ENCODE peak calls at places on chromosomes 1 and 21, in seven cellular contexts. One of them, this sample, is unnamed.

GRCh38 chr21:37503848-37504467 is 137.4 kb downstream of the DYRK1A start:
- DNase-seq in esophagus squamous epithelium: no peak
- DNase-seq in naive thymus-derived CD4-positive, alpha-beta T cell: no peak
- DNase-seq in thoracic aorta: no peak
- DNase-seq in CD4-positive, alpha-beta T cell: no peak
- DNase-seq in aorta: no peak
- DNase-seq in esophagus muscularis mucosa: no peak
- DNase-seq in this sample: no peak

GRCh38 chr1:1794999-1795398 is 16.7 kb upstream of the NADK start:
- DNase-seq in esophagus muscularis mucosa: no peak
- DNase-seq in aorta: no peak
- DNase-seq in thoracic aorta: no peak
- DNase-seq in esophagus squamous epithelium: no peak
- DNase-seq in CD4-positive, alpha-beta T cell: no peak
- DNase-seq in naive thymus-derived CD4-positive, alpha-beta T cell: no peak
- DNase-seq in this sample: no peak

GRCh38 chr1:204296431-204296988 is 63.2 kb downstream of the PLEKHA6 start:
- DNase-seq in aorta: no peak
- DNase-seq in thoracic aorta: no peak
- DNase-seq in esophagus muscularis mucosa: no peak
- DNase-seq in esophagus squamous epithelium: no peak
- DNase-seq in CD4-positive, alpha-beta T cell: no peak
- DNase-seq in naive thymus-derived CD4-positive, alpha-beta T cell: no peak
- DNase-seq in this sample: no peak

GRCh38 chr1:56107278-56107643 is 472.1 kb downstream of the PLPP3 start:
- DNase-seq in thoracic aorta: no peak
- DNase-seq in esophagus squamous epithelium: no peak
- DNase-seq in CD4-positive, alpha-beta T cell: no peak
- DNase-seq in naive thymus-derived CD4-positive, alpha-beta T cell: no peak
- DNase-seq in esophagus muscularis mucosa: no peak
- DNase-seq in aorta: no peak
- DNase-seq in this sample: no peak

GRCh38 chr1:66705100-66705499 is 47.2 kb upstream of the DYNLT5 start:
- DNase-seq in esophagus muscularis mucosa: no peak
- DNase-seq in naive thymus-derived CD4-positive, alpha-beta T cell: no peak
- DNase-seq in esophagus squamous epithelium: no peak
- DNase-seq in CD4-positive, alpha-beta T cell: no peak
- DNase-seq in aorta: no peak
- DNase-seq in thoracic aorta: no peak
- DNase-seq in this sample: no peak

GRCh38 chr1:81305997-81306452 is 494.7 kb upstream of the ADGRL2 start:
- DNase-seq in esophagus squamous epithelium: no peak
- DNase-seq in aorta: no peak
- DNase-seq in esophagus muscularis mucosa: no peak
- DNase-seq in thoracic aorta: no peak
- DNase-seq in naive thymus-derived CD4-positive, alpha-beta T cell: no peak
- DNase-seq in CD4-positive, alpha-beta T cell: no peak
- DNase-seq in this sample: peak; percentile 63

GRCh38 chr1:218679391-218679790 is 334.3 kb downstream of the TGFB2 start:
- DNase-seq in aorta: no peak
- DNase-seq in esophagus squamous epithelium: no peak
- DNase-seq in thoracic aorta: no peak
- DNase-seq in CD4-positive, alpha-beta T cell: no peak
- DNase-seq in esophagus muscularis mucosa: no peak
- DNase-seq in naive thymus-derived CD4-positive, alpha-beta T cell: no peak
- DNase-seq in this sample: no peak

GRCh38 chr1:177983824-177984528 is 14.1 kb upstream of the SEC16B start:
- DNase-seq in esophagus muscularis mucosa: no peak
- DNase-seq in thoracic aorta: peak; percentile 21
- DNase-seq in CD4-positive, alpha-beta T cell: no peak
- DNase-seq in naive thymus-derived CD4-positive, alpha-beta T cell: no peak
- DNase-seq in aorta: peak; percentile 78
- DNase-seq in esophagus squamous epithelium: no peak
- DNase-seq in this sample: no peak

GRCh38 chr1:8166436-8166835 is 140.3 kb upstream of the ERRFI1 start:
- DNase-seq in esophagus squamous epithelium: no peak
- DNase-seq in aorta: no peak
- DNase-seq in esophagus muscularis mucosa: no peak
- DNase-seq in CD4-positive, alpha-beta T cell: no peak
- DNase-seq in thoracic aorta: no peak
- DNase-seq in naive thymus-derived CD4-positive, alpha-beta T cell: no peak
- DNase-seq in this sample: no peak

GRCh38 chr1:155912056-155912536 is 947 bp upstream of the RIT1 start:
- DNase-seq in thoracic aorta: no peak
- DNase-seq in aorta: no peak
- DNase-seq in esophagus muscularis mucosa: no peak
- DNase-seq in naive thymus-derived CD4-positive, alpha-beta T cell: no peak
- DNase-seq in CD4-positive, alpha-beta T cell: no peak
- DNase-seq in esophagus squamous epithelium: no peak
- DNase-seq in this sample: no peak

GRCh38 chr1:170321113-170321512 is 175.4 kb downstream of the NTMT2 start:
- DNase-seq in thoracic aorta: no peak
- DNase-seq in esophagus muscularis mucosa: no peak
- DNase-seq in aorta: no peak
- DNase-seq in esophagus squamous epithelium: no peak
- DNase-seq in naive thymus-derived CD4-positive, alpha-beta T cell: no peak
- DNase-seq in CD4-positive, alpha-beta T cell: no peak
- DNase-seq in this sample: no peak

GRCh38 chr21:45618287-45618686 is 25.2 kb upstream of the PCBP3 start:
- DNase-seq in aorta: peak; percentile 41
- DNase-seq in esophagus muscularis mucosa: no peak
- DNase-seq in CD4-positive, alpha-beta T cell: no peak
- DNase-seq in thoracic aorta: no peak
- DNase-seq in naive thymus-derived CD4-positive, alpha-beta T cell: no peak
- DNase-seq in esophagus squamous epithelium: no peak
- DNase-seq in this sample: no peak

GRCh38 chr21:45146801-45147200 is 72.4 kb downstream of the ADARB1 start:
- DNase-seq in naive thymus-derived CD4-positive, alpha-beta T cell: no peak
- DNase-seq in thoracic aorta: no peak
- DNase-seq in esophagus squamous epithelium: no peak
- DNase-seq in CD4-positive, alpha-beta T cell: no peak
- DNase-seq in aorta: no peak
- DNase-seq in esophagus muscularis mucosa: no peak
- DNase-seq in this sample: no peak

GRCh38 chr1:236692128-236692527 is 5.8 kb downstream of the ACTN2 start:
- DNase-seq in thoracic aorta: no peak
- DNase-seq in aorta: no peak
- DNase-seq in naive thymus-derived CD4-positive, alpha-beta T cell: no peak
- DNase-seq in esophagus muscularis mucosa: no peak
- DNase-seq in esophagus squamous epithelium: no peak
- DNase-seq in CD4-positive, alpha-beta T cell: no peak
- DNase-seq in this sample: no peak

GRCh38 chr1:5896706-5897105 is 95.5 kb downstream of the NPHP4 start:
- DNase-seq in aorta: peak; percentile 24
- DNase-seq in CD4-positive, alpha-beta T cell: no peak
- DNase-seq in thoracic aorta: no peak
- DNase-seq in esophagus muscularis mucosa: no peak
- DNase-seq in naive thymus-derived CD4-positive, alpha-beta T cell: no peak
- DNase-seq in esophagus squamous epithelium: no peak
- DNase-seq in this sample: no peak

GRCh38 chr1:165903672-165904071 is 76.3 kb downstream of the UCK2 start:
- DNase-seq in aorta: no peak
- DNase-seq in CD4-positive, alpha-beta T cell: no peak
- DNase-seq in thoracic aorta: no peak
- DNase-seq in esophagus squamous epithelium: no peak
- DNase-seq in esophagus muscularis mucosa: no peak
- DNase-seq in naive thymus-derived CD4-positive, alpha-beta T cell: no peak
- DNase-seq in this sample: no peak

GRCh38 chr1:244826712-244827111 is 8.7 kb upstream of the COX20 start:
- DNase-seq in aorta: no peak
- DNase-seq in thoracic aorta: no peak
- DNase-seq in esophagus muscularis mucosa: no peak
- DNase-seq in naive thymus-derived CD4-positive, alpha-beta T cell: no peak
- DNase-seq in esophagus squamous epithelium: no peak
- DNase-seq in CD4-positive, alpha-beta T cell: no peak
- DNase-seq in this sample: no peak

GRCh38 chr1:202501281-202501680 is 152.8 kb downstream of the PPP1R12B start:
- DNase-seq in esophagus muscularis mucosa: no peak
- DNase-seq in esophagus squamous epithelium: no peak
- DNase-seq in thoracic aorta: no peak
- DNase-seq in CD4-positive, alpha-beta T cell: no peak
- DNase-seq in aorta: no peak
- DNase-seq in naive thymus-derived CD4-positive, alpha-beta T cell: no peak
- DNase-seq in this sample: peak; percentile 29

GRCh38 chr1:85818371-85818770 is 110.1 kb upstream of the ZNHIT6 start:
- DNase-seq in thoracic aorta: no peak
- DNase-seq in aorta: no peak
- DNase-seq in naive thymus-derived CD4-positive, alpha-beta T cell: no peak
- DNase-seq in esophagus muscularis mucosa: no peak
- DNase-seq in CD4-positive, alpha-beta T cell: no peak
- DNase-seq in esophagus squamous epithelium: no peak
- DNase-seq in this sample: no peak

GRCh38 chr1:157193702-157194391 is 55.7 kb upstream of the ETV3 start:
- DNase-seq in thoracic aorta: no peak
- DNase-seq in esophagus muscularis mucosa: peak; percentile 92
- DNase-seq in aorta: peak; percentile 67
- DNase-seq in esophagus squamous epithelium: no peak
- DNase-seq in naive thymus-derived CD4-positive, alpha-beta T cell: no peak
- DNase-seq in CD4-positive, alpha-beta T cell: peak; percentile 38
- DNase-seq in this sample: peak; percentile 64

GRCh38 chr1:6461237-6461530 is 4.8 kb downstream of the TNFRSF25 start:
- DNase-seq in aorta: no peak
- DNase-seq in CD4-positive, alpha-beta T cell: no peak
- DNase-seq in naive thymus-derived CD4-positive, alpha-beta T cell: no peak
- DNase-seq in esophagus squamous epithelium: no peak
- DNase-seq in thoracic aorta: no peak
- DNase-seq in esophagus muscularis mucosa: no peak
- DNase-seq in this sample: no peak

GRCh38 chr1:57235782-57236181 is 188.1 kb downstream of the DAB1 start:
- DNase-seq in esophagus muscularis mucosa: no peak
- DNase-seq in aorta: no peak
- DNase-seq in naive thymus-derived CD4-positive, alpha-beta T cell: no peak
- DNase-seq in CD4-positive, alpha-beta T cell: no peak
- DNase-seq in thoracic aorta: no peak
- DNase-seq in esophagus squamous epithelium: no peak
- DNase-seq in this sample: peak; percentile 85

GRCh38 chr1:108661030-108661609 is at the start of gene HENMT1:
- DNase-seq in naive thymus-derived CD4-positive, alpha-beta T cell: peak; percentile 83
- DNase-seq in aorta: peak; percentile 81
- DNase-seq in esophagus muscularis mucosa: peak; percentile 94
- DNase-seq in esophagus squamous epithelium: no peak
- DNase-seq in CD4-positive, alpha-beta T cell: peak; percentile 72
- DNase-seq in thoracic aorta: no peak
- DNase-seq in this sample: peak; percentile 52

DNA sequence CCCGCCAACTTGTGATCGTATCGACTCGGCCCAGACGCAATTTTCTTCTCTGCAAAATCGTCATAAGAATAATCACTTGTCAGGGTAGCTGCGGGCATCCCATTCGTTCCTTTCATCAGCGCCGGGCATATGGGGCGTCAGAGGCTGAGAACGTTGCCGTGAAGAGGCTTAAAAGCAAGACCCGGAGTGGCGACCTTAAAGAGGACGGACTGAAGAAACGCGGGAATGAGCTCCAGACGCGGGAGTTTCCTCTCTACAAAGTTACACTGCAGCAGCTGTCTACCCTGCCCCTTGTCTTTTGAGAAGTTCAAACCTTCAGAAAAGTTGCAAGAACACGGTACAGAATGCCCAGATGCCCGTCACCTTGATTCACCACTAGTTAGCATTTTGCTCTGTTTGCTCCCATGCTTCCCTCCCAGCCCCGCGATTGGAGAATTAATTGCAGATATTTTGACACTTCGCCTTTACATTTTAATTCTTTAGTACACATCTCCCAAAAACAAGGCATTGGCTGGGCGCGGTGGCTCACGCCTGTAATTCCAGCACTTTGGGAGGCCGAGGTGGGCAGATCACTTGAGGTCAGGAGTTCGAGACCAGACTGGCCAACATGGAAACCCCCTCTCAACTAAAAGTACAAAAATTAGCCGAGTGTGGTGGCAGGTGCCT is 965 bp downstream of the CENPS start:
- DNase-seq in esophagus squamous epithelium: no peak
- DNase-seq in CD4-positive, alpha-beta T cell: no peak
- DNase-seq in thoracic aorta: no peak
- DNase-seq in aorta: no peak
- DNase-seq in esophagus muscularis mucosa: no peak
- DNase-seq in naive thymus-derived CD4-positive, alpha-beta T cell: peak; percentile 22
- DNase-seq in this sample: peak; percentile 14
- H3K27ac ChIP-seq in esophagus squamous epithelium: peak overlapping the region; percentile 43
- H3K27ac ChIP-seq in CD4-positive, alpha-beta T cell: peak overlapping the region; percentile 65
- H3K27ac ChIP-seq in thoracic aorta: peak overlapping the region; percentile 19
- H3K27ac ChIP-seq in aorta: no peak overlapping the region
- H3K27ac ChIP-seq in esophagus muscularis mucosa: peak overlapping the region; percentile 83
- H3K27ac ChIP-seq in naive thymus-derived CD4-positive, alpha-beta T cell: peak overlapping the region; percentile 88
- H3K27ac ChIP-seq in this sample: peak overlapping the region; percentile 80

GRCh38 chr1:19706136-19706535 is 41.5 kb downstream of the HTR6 start:
- DNase-seq in esophagus squamous epithelium: no peak
- DNase-seq in thoracic aorta: no peak
- DNase-seq in CD4-positive, alpha-beta T cell: no peak
- DNase-seq in naive thymus-derived CD4-positive, alpha-beta T cell: no peak
- DNase-seq in esophagus muscularis mucosa: no peak
- DNase-seq in aorta: no peak
- DNase-seq in this sample: no peak
- H3K27ac ChIP-seq in esophagus squamous epithelium: no peak overlapping the region
- H3K27ac ChIP-seq in thoracic aorta: no peak overlapping the region
- H3K27ac ChIP-seq in CD4-positive, alpha-beta T cell: no peak overlapping the region
- H3K27ac ChIP-seq in naive thymus-derived CD4-positive, alpha-beta T cell: no peak overlapping the region
- H3K27ac ChIP-seq in esophagus muscularis mucosa: no peak overlapping the region
- H3K27ac ChIP-seq in aorta: no peak overlapping the region
- H3K27ac ChIP-seq in this sample: no peak overlapping the region

GRCh38 chr1:200437088-200437487 is 27.3 kb upstream of the ZNF281 start:
- DNase-seq in esophagus muscularis mucosa: no peak
- DNase-seq in thoracic aorta: no peak
- DNase-seq in naive thymus-derived CD4-positive, alpha-beta T cell: no peak
- DNase-seq in esophagus squamous epithelium: no peak
- DNase-seq in aorta: no peak
- DNase-seq in CD4-positive, alpha-beta T cell: no peak
- DNase-seq in this sample: no peak

GRCh38 chr1:200438911-200439310 is 29.1 kb upstream of the ZNF281 start:
- DNase-seq in CD4-positive, alpha-beta T cell: no peak
- DNase-seq in thoracic aorta: no peak
- DNase-seq in naive thymus-derived CD4-positive, alpha-beta T cell: no peak
- DNase-seq in esophagus squamous epithelium: no peak
- DNase-seq in aorta: no peak
- DNase-seq in esophagus muscularis mucosa: no peak
- DNase-seq in this sample: no peak

GRCh38 chr1:200435200-200435780 is 25.5 kb upstream of the ZNF281 start:
- DNase-seq in esophagus squamous epithelium: no peak
- DNase-seq in CD4-positive, alpha-beta T cell: no peak
- DNase-seq in esophagus muscularis mucosa: no peak
- DNase-seq in aorta: no peak
- DNase-seq in naive thymus-derived CD4-positive, alpha-beta T cell: no peak
- DNase-seq in thoracic aorta: no peak
- DNase-seq in this sample: no peak

GRCh38 chr1:200436436-200436835 is 26.6 kb upstream of the ZNF281 start:
- DNase-seq in aorta: no peak
- DNase-seq in naive thymus-derived CD4-positive, alpha-beta T cell: no peak
- DNase-seq in thoracic aorta: no peak
- DNase-seq in CD4-positive, alpha-beta T cell: no peak
- DNase-seq in esophagus muscularis mucosa: no peak
- DNase-seq in esophagus squamous epithelium: no peak
- DNase-seq in this sample: no peak

GRCh38 chr1:200437556-200438203 is 27.8 kb upstream of the ZNF281 start:
- DNase-seq in naive thymus-derived CD4-positive, alpha-beta T cell: no peak
- DNase-seq in aorta: no peak
- DNase-seq in esophagus squamous epithelium: no peak
- DNase-seq in CD4-positive, alpha-beta T cell: no peak
- DNase-seq in esophagus muscularis mucosa: no peak
- DNase-seq in thoracic aorta: no peak
- DNase-seq in this sample: peak; percentile 76
- H3K27ac ChIP-seq in naive thymus-derived CD4-positive, alpha-beta T cell: no peak overlapping the region
- H3K27ac ChIP-seq in aorta: no peak overlapping the region
- H3K27ac ChIP-seq in esophagus squamous epithelium: no peak overlapping the region
- H3K27ac ChIP-seq in CD4-positive, alpha-beta T cell: no peak overlapping the region
- H3K27ac ChIP-seq in esophagus muscularis mucosa: no peak overlapping the region
- H3K27ac ChIP-seq in thoracic aorta: no peak overlapping the region
- H3K27ac ChIP-seq in this sample: no peak overlapping the region

GRCh38 chr21:38800046-38800758 is 5.5 kb upstream of the ETS2 start:
- DNase-seq in aorta: no peak
- DNase-seq in naive thymus-derived CD4-positive, alpha-beta T cell: no peak
- DNase-seq in CD4-positive, alpha-beta T cell: no peak
- DNase-seq in esophagus muscularis mucosa: no peak
- DNase-seq in thoracic aorta: no peak
- DNase-seq in esophagus squamous epithelium: no peak
- DNase-seq in this sample: no peak
- H3K27ac ChIP-seq in aorta: no peak overlapping the region
- H3K27ac ChIP-seq in naive thymus-derived CD4-positive, alpha-beta T cell: no peak overlapping the region
- H3K27ac ChIP-seq in CD4-positive, alpha-beta T cell: no peak overlapping the region
- H3K27ac ChIP-seq in esophagus muscularis mucosa: no peak overlapping the region
- H3K27ac ChIP-seq in thoracic aorta: no peak overlapping the region
- H3K27ac ChIP-seq in esophagus squamous epithelium: no peak overlapping the region
- H3K27ac ChIP-seq in this sample: no peak overlapping the region